ENCODE peak calls at places on chromosome 2, in five cellular contexts. V, F, E, D and J are unnamed samples.
A peak's percentile ranks its signal among the peaks of the same experiment; 100 is the strongest.

GRCh38 chr2:67660871-67661270 is 263.7 kb downstream of the ETAA1 start:
- DNase-seq in V (no peak), F (no peak), E (peak; percentile 28), D (no peak), J (no peak)

GRCh38 chr2:75053484-75054112 is 95.2 kb downstream of the POLE4 start:
- DNase-seq in V (no peak), F (peak; percentile 41), E (no peak), D (peak; percentile 64), J (no peak)

GRCh38 chr2:94874277-94874997 is 3.2 kb downstream of the TEKT4 start:
- DNase-seq in V (peak; percentile 42), F (peak; percentile 61), E (peak; percentile 26), D (peak; percentile 92), J (peak; percentile 10)

GRCh38 chr2:102520009-102520408 is 47.0 kb downstream of the SLC9A4 start:
- DNase-seq in V (no peak), F (no peak), E (peak; percentile 48), D (peak; percentile 20), J (no peak)

GRCh38 chr2:64975232-64975791 is 13.9 kb upstream of the SLC1A4 start:
- DNase-seq in V (no peak), F (no peak), E (peak; percentile 41), D (no peak), J (no peak)

GRCh38 chr2:60438653-60439052 is 114.8 kb downstream of the BCL11A start:
- DNase-seq in V (no peak), F (no peak), E (no peak), D (no peak), J (no peak)

GRCh38 chr2:149098722-149099121 is 60.2 kb downstream of the LYPD6B start:
- DNase-seq in V (no peak), F (no peak), E (peak; percentile 11), D (no peak), J (no peak)

GRCh38 chr2:224802407-224802806 is 86.2 kb upstream of the CCDC195 start:
- DNase-seq in V (no peak), F (no peak), E (peak; percentile 52), D (no peak), J (no peak)

GRCh38 chr2:54120950-54121349 is 5.5 kb downstream of the ACYP2 start:
- DNase-seq in V (no peak), F (peak; percentile 15), E (no peak), D (no peak), J (no peak)

GRCh38 chr2:241901018-241901380 is 31.5 kb downstream of the RTP5 start:
- DNase-seq in V (no peak), F (no peak), E (no peak), D (no peak), J (no peak)

GRCh38 chr2:183996825-183997823 is 601.2 kb upstream of the ZNF804A start:
- DNase-seq in V (no peak), F (peak; percentile 47), E (no peak), D (no peak), J (no peak)

GRCh38 chr2:113117594-113118262 is 9.7 kb upstream of the IL1RN start:
- DNase-seq in V (no peak), F (no peak), E (peak; percentile 97), D (no peak), J (no peak)

GRCh38 chr2:198054299-198054698 is 249.9 kb downstream of the PLCL1 start:
- DNase-seq in V (no peak), F (no peak), E (peak; percentile 52), D (peak; percentile 40), J (no peak)

GRCh38 chr2:240461471-240462072 is 26.1 kb downstream of the GPC1 start:
- DNase-seq in V (no peak), F (no peak), E (no peak), D (peak; percentile 4), J (no peak)

GRCh38 chr2:57906152-57906732 is 140.4 kb upstream of the VRK2 start:
- DNase-seq in V (no peak), F (peak; percentile 50), E (peak; percentile 76), D (no peak), J (peak; percentile 29)

GRCh38 chr2:131040661-131041401 is 52.4 kb downstream of the FAM168B start:
- DNase-seq in V (no peak), F (no peak), E (no peak), D (no peak), J (no peak)

GRCh38 chr2:20600756-20601325 is 50.1 kb downstream of the HS1BP3 start:
- DNase-seq in V (no peak), F (no peak), E (peak; percentile 59), D (no peak), J (no peak)

GRCh38 chr2:98412751-98413445 is 31.8 kb upstream of the INPP4A start:
- DNase-seq in V (peak; percentile 13), F (peak; percentile 56), E (peak; percentile 66), D (no peak), J (peak; percentile 37)

GRCh38 chr2:150606380-150607060 is 119.1 kb upstream of the RND3 start:
- DNase-seq in V (no peak), F (peak; percentile 19), E (no peak), D (no peak), J (no peak)

GRCh38 chr2:634041-634440 is 43.2 kb downstream of the TMEM18 start:
- DNase-seq in V (no peak), F (no peak), E (no peak), D (no peak), J (no peak)

GRCh38 chr2:214651451-214651850 is 158.0 kb downstream of the BARD1 start:
- DNase-seq in V (no peak), F (no peak), E (peak; percentile 3), D (no peak), J (no peak)

GRCh38 chr2:221818569-221818968 is 246.5 kb upstream of the EPHA4 start:
- DNase-seq in V (no peak), F (no peak), E (no peak), D (no peak), J (no peak)

GRCh38 chr2:240565267-240566202 is 2.7 kb upstream of the RNPEPL1 start:
- DNase-seq in V (peak; percentile 65), F (peak; percentile 10), E (peak; percentile 57), D (no peak), J (peak; percentile 95)

GRCh38 chr2:30282721-30283120 is 51.4 kb downstream of the LBH start:
- DNase-seq in V (no peak), F (no peak), E (no peak), D (no peak), J (no peak)

GRCh38 chr2:160214461-160215055 is 14.5 kb upstream of the ITGB6 start:
- DNase-seq in V (no peak), F (no peak), E (peak; percentile 94), D (no peak), J (no peak)